ENCODE peak calls at places on chromosome 22, in eight cellular contexts. T is Karpas-422; N is spleen; A is lung; W is CD4-positive, alpha-beta memory T cell; O is heart right ventricle; L is upper lobe of right lung; I is upper lobe of left lung. U is an unnamed sample.

GRCh38 chr22:24681236-24681635 is 78.2 kb downstream of the GGT1 start:
- DNase-seq in T (no peak), N (no peak), A (no peak), W (no peak), O (no peak), L (no peak), I (no peak), U (no peak)

GRCh38 chr22:46068908-46069481 is 81.3 kb upstream of the PPARA start:
- DNase-seq in T (no peak), N (peak), A (no peak), W (no peak), O (no peak), L (peak), I (no peak), U (peak)

GRCh38 chr22:47842119-47842518 is 1079.7 kb downstream of the TBC1D22A start:
- DNase-seq in T (peak), N (no peak), A (no peak), W (no peak), O (no peak), L (no peak), I (peak), U (no peak)

GRCh38 chr22:47517062-47517461 is 754.6 kb downstream of the TBC1D22A start:
- DNase-seq in T (no peak), N (no peak), A (no peak), W (no peak), O (no peak), L (no peak), I (no peak), U (no peak)

GRCh38 chr22:39965749-39966148 is 5.6 kb downstream of the TMA7B start:
- DNase-seq in T (no peak), N (no peak), A (no peak), W (no peak), O (no peak), L (no peak), I (no peak), U (no peak)

GRCh38 chr22:19143967-19144400 is 467 bp downstream of the ESS2 start:
- DNase-seq in T (peak), N (peak), A (no peak), W (peak), O (no peak), L (no peak), I (no peak), U (no peak)

GRCh38 chr22:33922268-33922667 is 2.0 kb upstream of the LARGE1 start:
- DNase-seq in T (no peak), N (peak), A (no peak), W (no peak), O (peak), L (no peak), I (peak), U (peak)

GRCh38 chr22:49422668-49423067 is 405.0 kb downstream of the BRD1 start:
- DNase-seq in T (no peak), N (no peak), A (no peak), W (no peak), O (no peak), L (no peak), I (no peak), U (no peak)

GRCh38 chr22:17087176-17088131 is 2.7 kb downstream of the IL17RA start:
- DNase-seq in T (no peak), N (no peak), A (no peak), W (peak), O (no peak), L (peak), I (no peak), U (no peak)

GRCh38 chr22:40955516-40955915 is 4.3 kb downstream of the RBX1 start:
- DNase-seq in T (no peak), N (no peak), A (no peak), W (no peak), O (no peak), L (no peak), I (no peak), U (no peak)

GRCh38 chr22:28948404-28948803 is 65.0 kb downstream of the ZNRF3 start:
- DNase-seq in T (no peak), N (no peak), A (no peak), W (no peak), O (no peak), L (no peak), I (no peak), U (no peak)

GRCh38 chr22:48902001-48902869 is 925.4 kb downstream of the BRD1 start:
- DNase-seq in T (no peak), N (no peak), A (no peak), W (no peak), O (no peak), L (peak), I (peak), U (no peak)

GRCh38 chr22:17875631-17876030 is 101.4 kb upstream of the BID start:
- DNase-seq in T (no peak), N (no peak), A (no peak), W (no peak), O (no peak), L (no peak), I (no peak), U (no peak)

DNA sequence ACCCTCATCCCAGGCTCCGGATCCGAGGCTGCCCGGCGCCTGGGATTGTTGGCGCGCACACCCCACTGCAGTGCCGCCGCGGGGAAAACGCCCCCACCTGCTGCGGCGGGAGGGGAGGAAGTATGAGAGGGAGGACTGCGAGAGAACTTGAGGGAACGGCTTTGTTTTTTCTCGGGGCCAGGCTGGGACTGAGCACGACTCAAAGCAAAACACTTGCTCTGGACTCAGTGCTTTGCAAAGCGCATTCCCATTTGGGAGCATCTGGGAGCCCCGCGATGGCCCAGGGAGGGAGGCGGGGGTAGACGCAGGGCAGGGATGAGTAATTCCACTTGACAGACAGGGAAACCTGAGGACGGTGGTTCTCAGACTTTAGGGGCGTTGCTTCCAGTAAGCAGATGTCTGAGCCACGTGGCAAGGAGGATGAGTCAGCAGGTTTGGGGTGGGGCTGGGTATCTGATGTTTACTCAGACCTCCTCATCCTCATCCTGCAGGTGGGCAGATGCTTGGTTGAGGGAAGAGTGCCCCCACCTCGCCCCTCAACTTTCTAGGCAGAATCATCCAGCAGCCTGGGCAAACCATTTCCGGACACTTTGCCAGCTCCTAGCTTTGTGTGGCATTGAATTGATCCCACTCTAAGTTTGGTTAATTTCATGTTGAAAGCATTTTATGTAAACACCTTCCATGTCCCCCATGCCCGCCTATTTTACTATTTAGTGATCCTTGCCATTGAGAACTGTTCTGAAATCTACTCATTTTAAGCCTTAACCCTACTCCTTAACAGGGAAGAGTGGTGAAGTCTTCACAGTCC is 1.5 kb downstream of the MIAT start:
- DNase-seq in T (peak), N (peak), A (peak), W (peak), O (no peak), L (peak), I (peak), U (peak)
- H3K4me3 ChIP-seq in T (peak), N (peak), A (no peak), W (peak), O (peak), L (peak), I (peak), U (peak)

DNA sequence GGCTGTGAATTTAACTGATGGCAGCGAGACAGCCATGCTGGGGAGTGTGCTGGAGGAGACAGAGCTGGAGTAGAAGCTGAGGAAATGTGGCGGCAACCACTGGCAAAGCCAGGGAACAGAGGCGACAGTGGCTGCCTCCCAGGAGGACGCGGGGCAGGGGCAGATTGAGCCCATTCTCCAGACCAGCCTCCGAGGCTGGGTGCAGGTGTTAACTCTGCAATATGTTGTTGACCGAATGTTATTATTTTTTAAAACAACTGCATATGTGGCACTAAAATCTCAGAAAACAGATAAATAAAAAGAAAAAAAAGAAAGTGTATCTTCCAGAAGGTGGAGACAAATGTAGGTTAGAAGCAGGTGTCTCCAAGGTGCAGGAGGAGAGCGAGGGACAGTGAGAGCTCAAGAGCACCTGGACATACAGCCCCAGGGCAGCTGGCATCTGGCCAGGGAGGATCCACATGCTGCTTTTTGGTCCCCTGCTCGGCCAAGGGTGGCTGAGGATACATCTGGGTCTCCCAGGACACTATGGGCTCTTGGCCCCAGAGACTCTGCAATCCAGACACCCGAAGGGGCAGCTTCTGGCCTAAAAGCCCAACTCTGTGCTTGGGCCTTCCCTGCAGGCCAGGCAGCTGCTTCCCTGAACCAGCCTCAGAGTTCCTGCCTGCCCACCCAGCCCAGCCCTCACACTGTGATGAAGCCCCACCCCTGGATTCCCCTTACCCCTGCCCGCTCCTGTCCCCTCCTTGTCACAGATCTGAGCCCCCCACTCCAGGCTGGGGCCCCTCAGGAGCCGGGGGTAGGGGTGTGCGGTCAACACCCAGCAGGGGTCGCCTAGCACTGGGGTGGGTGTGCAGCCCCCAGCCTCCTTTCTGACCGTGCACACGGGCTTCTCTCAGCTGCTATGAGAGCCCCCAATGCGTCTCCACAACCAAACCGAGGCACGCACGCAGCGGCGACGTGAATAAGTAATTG is 12.9 kb downstream of the RTN4R start:
- DNase-seq in T (no peak), N (no peak), A (no peak), W (no peak), O (no peak), L (no peak), I (peak), U (no peak)
- H3K27ac ChIP-seq in T (no peak), N (no peak), A (no peak), W (no peak), O (no peak), L (no peak), I (no peak), U (no peak)

DNA sequence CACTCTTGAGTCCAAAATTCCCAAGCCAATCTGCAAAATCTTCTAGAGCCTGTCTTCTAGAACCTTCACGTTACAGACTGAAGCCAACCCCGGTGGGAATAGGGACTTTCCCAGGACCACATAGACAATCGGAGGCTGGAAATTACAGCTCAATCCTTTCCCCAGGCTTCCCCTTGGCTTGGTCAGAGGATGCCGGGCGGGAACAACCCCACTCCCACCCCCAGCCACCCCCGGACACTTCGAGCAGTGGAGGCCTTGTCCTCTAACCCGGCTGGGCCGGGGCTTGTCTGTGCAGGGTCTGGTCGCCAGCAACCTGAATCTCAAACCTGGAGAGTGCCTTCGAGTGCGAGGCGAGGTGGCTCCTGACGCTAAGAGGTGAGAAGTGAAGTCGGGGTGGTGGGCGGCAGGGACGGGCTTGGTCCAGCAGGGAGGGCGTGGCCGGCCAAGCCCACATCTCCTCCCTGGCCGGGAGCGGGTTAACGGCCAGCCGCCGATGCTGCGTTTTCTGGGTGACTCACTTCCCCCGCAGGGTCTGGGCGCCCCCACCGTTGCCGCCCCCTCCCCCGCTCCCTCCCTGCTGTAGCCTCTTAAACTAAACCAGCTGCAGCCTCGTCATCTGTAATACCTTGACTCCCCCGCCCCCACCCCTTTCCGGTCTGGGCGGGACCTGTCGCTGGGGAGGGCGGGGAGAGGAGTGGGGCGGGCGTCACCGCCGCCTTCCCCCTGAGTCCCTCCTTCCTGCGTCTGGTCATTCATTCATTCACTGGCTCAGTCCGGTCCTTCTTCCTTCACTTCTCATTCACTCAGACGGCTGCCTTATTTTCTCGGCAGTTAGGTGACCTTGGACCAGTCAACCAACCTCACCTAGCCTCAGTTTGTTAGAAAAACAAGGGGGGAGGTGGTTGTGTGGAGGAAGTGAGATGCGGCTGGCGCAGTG is 1.5 kb downstream of the LGALS1 start:
- DNase-seq in T (peak), N (peak), A (peak), W (peak), O (peak), L (peak), I (peak), U (peak)
- H3K4me3 ChIP-seq in T (peak), N (peak), A (peak), W (peak), O (peak), L (peak), I (peak), U (peak)

GRCh38 chr22:36301384-36301828 is 48.5 kb downstream of the APOL1 start:
- DNase-seq in T (peak), N (peak), A (peak), W (peak), O (peak), L (peak), I (peak), U (peak)

GRCh38 chr22:36301851-36302250 is 48.9 kb downstream of the APOL1 start:
- DNase-seq in T (no peak), N (no peak), A (no peak), W (no peak), O (no peak), L (no peak), I (no peak), U (no peak)

GRCh38 chr22:36299295-36299694 is 46.4 kb downstream of the APOL1 start:
- DNase-seq in T (no peak), N (peak), A (no peak), W (no peak), O (no peak), L (no peak), I (no peak), U (no peak)

GRCh38 chr22:36299911-36300310 is 47.0 kb downstream of the APOL1 start:
- DNase-seq in T (no peak), N (peak), A (no peak), W (no peak), O (no peak), L (no peak), I (no peak), U (no peak)

GRCh38 chr22:36300396-36301212 is 47.7 kb downstream of the APOL1 start:
- DNase-seq in T (no peak), N (no peak), A (no peak), W (no peak), O (no peak), L (peak), I (no peak), U (no peak)
- H3K27ac ChIP-seq in T (no peak), N (peak), A (peak), W (peak), O (peak), L (peak), I (no peak), U (no peak)

GRCh38 chr22:45006101-45006872 is 3.5 kb downstream of the PHF21B start:
- DNase-seq in T (peak), N (no peak), A (no peak), W (no peak), O (no peak), L (no peak), I (no peak), U (peak)
- H3K4me3 ChIP-seq in T (no peak), N (peak), A (no peak), W (no peak), O (peak), L (peak), I (peak), U (peak)

GRCh38 chr22:38266120-38266519 is 6.7 kb downstream of the TMEM184B start:
- DNase-seq in T (no peak), N (no peak), A (no peak), W (no peak), O (no peak), L (no peak), I (no peak), U (no peak)
- H3K27ac ChIP-seq in T (no peak), N (peak), A (peak), W (peak), O (peak), L (peak), I (peak), U (peak)

DNA sequence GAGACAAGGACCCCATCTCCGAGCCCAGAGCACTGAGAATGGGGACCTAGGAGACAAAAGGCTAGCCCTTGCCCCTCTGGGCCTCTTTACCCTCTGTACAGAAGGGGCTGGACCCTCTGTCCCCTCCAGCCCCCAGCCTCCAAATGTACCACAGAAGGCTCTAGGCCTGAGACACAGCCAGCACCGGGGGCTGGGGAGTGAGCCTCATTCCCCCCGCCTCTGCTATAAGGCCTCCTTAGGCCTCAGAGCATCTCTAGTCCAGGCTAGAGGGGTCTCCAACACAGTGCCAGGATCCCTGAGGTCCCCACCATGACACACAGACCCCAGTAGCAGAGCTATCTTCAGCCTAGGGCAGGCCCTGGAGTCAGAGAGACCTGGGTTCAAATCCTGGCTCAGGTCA is 4.8 kb downstream of the SMTN start:
- DNase-seq in T (no peak), N (no peak), A (no peak), W (no peak), O (peak), L (no peak), I (no peak), U (no peak)
- H3K4me3 ChIP-seq in T (peak), N (no peak), A (no peak), W (no peak), O (peak), L (peak), I (no peak), U (no peak)

U was measured in dorsolateral prefrontal cortex.